ENCODE peak calls at places on chromosomes 3 and 15, in ten cellular contexts. F is CD8-positive, alpha-beta T cell; U is HEK293T; B is NCI-H1417; N is NCI-H748 treated with DMSO at 0.1 percent for 48 hours; M is brain microvascular endothelial cell; J is LHCN-M2; T is H7; Z is GM13976; R is MV-4-11. D is an unnamed sample.

GRCh38 chr3:28850186-28850585 is 430.7 kb upstream of the RBMS3 start:
- DNase-seq in J (peak; percentile 16), B (no peak), N (no peak), U (no peak), R (no peak), T (no peak), Z (no peak), F (no peak), M (no peak), D (no peak)

GRCh38 chr3:172102123-172102882 is 62.9 kb downstream of the FNDC3B start:
- DNase-seq in Z (no peak), B (no peak), T (no peak), F (peak; percentile 36), M (no peak), N (no peak), R (peak; percentile 35), U (no peak), J (no peak), D (no peak)

GRCh38 chr3:125150525-125151436 is 61.8 kb downstream of the SLC12A8 start:
- DNase-seq in R (peak; percentile 72), B (no peak), J (peak; percentile 61), F (peak; percentile 53), N (peak; percentile 14), U (peak; percentile 81), M (peak; percentile 60), T (peak; percentile 80), Z (peak; percentile 63), D (no peak)

GRCh38 chr3:113111308-113111707 is 100.0 kb upstream of the BOC start:
- DNase-seq in N (no peak), M (peak; percentile 7), Z (no peak), R (no peak), J (no peak), T (no peak), U (no peak), B (no peak), F (no peak), D (no peak)

GRCh38 chr3:136678981-136679380 is 73.2 kb downstream of the STAG1 start:
- DNase-seq in R (no peak), F (no peak), M (no peak), B (no peak), N (no peak), Z (no peak), T (no peak), U (no peak), J (no peak), D (no peak)

GRCh38 chr3:14467723-14468620 is 65.6 kb downstream of the SLC6A6 start:
- DNase-seq in M (peak; percentile 22), U (peak; percentile 85), J (no peak), N (peak; percentile 3), F (peak; percentile 61), B (peak; percentile 3), R (peak; percentile 50), Z (peak; percentile 86), T (peak; percentile 96), D (no peak)

GRCh38 chr3:101117981-101118380 is 124.8 kb upstream of the ABI3BP start:
- DNase-seq in F (no peak), J (peak; percentile 59), Z (no peak), T (no peak), N (no peak), M (peak; percentile 10), R (no peak), B (no peak), U (no peak), D (no peak)

GRCh38 chr3:197371521-197372075 is 73.2 kb upstream of the DLG1 start:
- DNase-seq in B (peak; percentile 97), T (peak; percentile 2), J (peak; percentile 64), F (no peak), N (peak; percentile 9), Z (no peak), U (peak; percentile 2), R (no peak), M (no peak), D (no peak)

GRCh38 chr3:148758303-148758884 is 60.7 kb downstream of the AGTR1 start:
- DNase-seq in T (no peak), U (no peak), B (no peak), Z (no peak), R (no peak), J (no peak), M (no peak), N (no peak), F (no peak), D (no peak)

GRCh38 chr15:48031973-48032372 is 88.8 kb upstream of the SLC24A5 start:
- DNase-seq in F (no peak), T (no peak), M (no peak), B (no peak), U (no peak), J (no peak), N (no peak), Z (no peak), R (no peak), D (no peak)

GRCh38 chr15:88812137-88812536 is 8.9 kb downstream of the ACAN start:
- DNase-seq in J (no peak), U (no peak), F (no peak), T (no peak), N (no peak), M (no peak), R (no peak), Z (no peak), B (no peak), D (no peak)

GRCh38 chr3:108079043-108079442 is 11.8 kb downstream of the CD47 start:
- DNase-seq in N (no peak), M (no peak), Z (no peak), B (no peak), F (no peak), T (no peak), R (no peak), J (no peak), U (no peak), D (no peak)

GRCh38 chr3:155049959-155050358 is 30.2 kb upstream of the MME start:
- DNase-seq in U (no peak), F (no peak), N (no peak), R (no peak), J (no peak), M (no peak), B (no peak), T (no peak), Z (no peak), D (no peak)

GRCh38 chr15:85759391-85759790 is 35.3 kb downstream of the KLHL25 start:
- DNase-seq in N (no peak), Z (no peak), T (peak; percentile 38), B (no peak), M (no peak), R (no peak), U (no peak), J (no peak), F (no peak), D (no peak)

GRCh38 chr15:90231028-90232017 is 2.4 kb downstream of the CIB1 start:
- DNase-seq in N (no peak), J (no peak), U (no peak), Z (peak; percentile 83), F (peak; percentile 82), M (no peak), B (no peak), T (peak; percentile 30), R (peak; percentile 85), D (no peak)

GRCh38 chr3:136562031-136562430 is 190.1 kb downstream of the STAG1 start:
- DNase-seq in J (peak; percentile 56), F (no peak), M (no peak), N (no peak), T (no peak), R (no peak), U (no peak), Z (no peak), B (no peak), D (no peak)

GRCh38 chr15:52680041-52680391 is 828 bp upstream of the ATOSA start:
- DNase-seq in R (no peak), T (no peak), J (peak; percentile 46), U (no peak), N (no peak), B (no peak), F (no peak), Z (no peak), M (peak; percentile 6), D (no peak)

GRCh38 chr3:9917820-9918219 is 922 bp downstream of the IL17RC start:
- DNase-seq in U (no peak), T (no peak), J (no peak), Z (no peak), F (no peak), N (no peak), B (no peak), M (no peak), R (no peak), D (no peak)

GRCh38 chr3:139934557-139935070 is 371 bp upstream of the CLSTN2 start:
- DNase-seq in Z (peak; percentile 36), F (no peak), M (peak; percentile 55), R (peak; percentile 72), N (peak; percentile 73), J (peak; percentile 19), B (peak; percentile 72), T (peak; percentile 90), U (peak; percentile 75), D (no peak)

GRCh38 chr3:178245385-178245778 is 290.9 kb upstream of the KCNMB2 start:
- DNase-seq in R (no peak), B (no peak), N (peak; percentile 16), J (peak; percentile 10), Z (no peak), M (no peak), T (no peak), U (no peak), F (no peak), D (no peak)

GRCh38 chr3:52570076-52570475 is 33.7 kb downstream of the UQCC5 start:
- DNase-seq in U (no peak), M (peak; percentile 38), R (no peak), T (no peak), J (peak; percentile 35), B (no peak), F (no peak), N (no peak), Z (no peak), D (no peak)

GRCh38 chr15:40968290-40969085 is 15.2 kb downstream of the CHAC1 start:
- DNase-seq in Z (no peak), B (no peak), T (peak; percentile 61), U (no peak), R (no peak), N (no peak), M (no peak), J (no peak), F (no peak), D (no peak)

GRCh38 chr15:56736308-56736707 is 3.0 kb upstream of the ZNF280D start:
- DNase-seq in N (no peak), U (no peak), R (no peak), T (no peak), Z (no peak), M (peak; percentile 56), F (no peak), J (peak; percentile 78), B (no peak), D (peak; percentile 82)

GRCh38 chr3:14537590-14538450 is 2.3 kb downstream of the GRIP2 start:
- DNase-seq in M (no peak), B (no peak), R (no peak), T (no peak), J (no peak), F (no peak), U (peak; percentile 70), Z (no peak), N (no peak), D (no peak)

GRCh38 chr3:184354121-184354728 is 7.2 kb downstream of the CLCN2 start:
- DNase-seq in B (peak; percentile 29), Z (peak; percentile 87), F (peak; percentile 79), U (peak; percentile 62), N (no peak), M (no peak), J (no peak), R (no peak), T (peak; percentile 94), D (no peak)

GRCh38 chr3:42753757-42754156 is 19.3 kb downstream of the CCDC13 start:
- DNase-seq in F (no peak), Z (no peak), B (no peak), U (no peak), J (no peak), M (no peak), T (no peak), R (no peak), N (no peak), D (no peak)